ENCODE peak calls at places on chromosome 13, in eight cellular contexts. X is EL; B is small intestine; E is HS-27A; I is GM12878; M is activated gamma-delta T cell treated with anti-CD3 and anti-CD28 coated beads, Interleukin-2, amount 50 U/mL, for 16 hours; Q is GM23248; G is activated effector memory CD4-positive, alpha-beta T cell treated with Interleukin-2 at 50 U/mL for 16 hours. F is an unnamed sample.

GRCh38 chr13:36778083-36778671 is 40.8 kb upstream of the RFXAP start:
- DNase-seq in M (no peak), E (peak; percentile 12), B (no peak), Q (peak; percentile 30), G (no peak), X (peak; percentile 44), I (peak; percentile 20), F (no peak)

GRCh38 chr13:21069561-21070004 is 8.2 kb upstream of the LATS2 start:
- DNase-seq in M (no peak), G (no peak), X (peak; percentile 97), Q (peak; percentile 95), B (peak; percentile 13), I (no peak), E (peak; percentile 84), F (peak; percentile 57)

GRCh38 chr13:80084086-80084676 is 256.7 kb downstream of the SPRY2 start:
- DNase-seq in Q (peak; percentile 95), E (peak; percentile 71), M (no peak), B (peak; percentile 31), G (no peak), I (no peak), X (peak; percentile 89), F (no peak)

GRCh38 chr13:41981961-41982723 is 21.2 kb upstream of the VWA8 start:
- DNase-seq in B (no peak), Q (peak; percentile 2), G (no peak), X (peak; percentile 18), E (no peak), M (no peak), I (no peak), F (no peak)

GRCh38 chr13:30983431-30983830 is 51.0 kb downstream of the TEX26 start:
- DNase-seq in E (no peak), M (no peak), I (no peak), X (no peak), Q (no peak), G (no peak), B (no peak), F (peak; percentile 31)

GRCh38 chr13:73440296-73440895 is 381.6 kb downstream of the KLF5 start:
- DNase-seq in B (no peak), E (no peak), M (no peak), I (no peak), G (no peak), X (no peak), Q (peak; percentile 16), F (no peak)

GRCh38 chr13:23858586-23858985 is 30.6 kb downstream of the MIPEP start:
- DNase-seq in M (no peak), X (no peak), I (no peak), B (no peak), G (no peak), E (no peak), Q (no peak), F (no peak)

GRCh38 chr13:112208656-112209055 is 141.7 kb downstream of the SOX1 start:
- DNase-seq in B (no peak), M (no peak), I (no peak), E (no peak), G (no peak), X (no peak), Q (no peak), F (no peak)

GRCh38 chr13:23509781-23510543 is 60.2 kb upstream of the TNFRSF19 start:
- DNase-seq in Q (peak; percentile 82), E (no peak), M (no peak), G (no peak), B (no peak), I (no peak), X (peak; percentile 79), F (no peak)

GRCh38 chr13:75761373-75761772 is 125.2 kb downstream of the LMO7 start:
- DNase-seq in M (no peak), X (no peak), G (no peak), E (no peak), B (no peak), I (peak; percentile 25), Q (peak; percentile 39), F (no peak)

GRCh38 chr13:79128158-79128557 is 277.9 kb downstream of the RBM26 start:
- DNase-seq in E (no peak), G (no peak), Q (peak; percentile 58), I (peak; percentile 13), X (peak; percentile 50), M (no peak), B (no peak), F (no peak)

GRCh38 chr13:35524192-35524591 is 47.7 kb upstream of the MAB21L1 start:
- DNase-seq in X (no peak), E (no peak), M (no peak), B (no peak), Q (no peak), I (no peak), G (no peak), F (no peak)